ENCODE peak calls at places on chromosomes 12 and 14, in ten cellular contexts. P is GM23338, J is fibroblast of lung, T is endodermal cell, S is left lung, F is HCT116, E is A549, A is suprapubic skin, N is IMR-90, L is sigmoid colon. O is an unnamed sample. For H3K4me1, the result is how much of the 10 kb centered on the place peaks cover.

GRCh38 chr14:100282766-100283419 is 23.4 kb downstream of the SLC25A29 start:
- DNase-seq in P (no peak), J (no peak), T (peak), S (no peak), F (no peak), E (no peak), A (no peak), N (no peak), L (no peak), O (no peak)

GRCh38 chr12:26631846-26632245 is 201.1 kb downstream of the ITPR2 start:
- DNase-seq in P (no peak), J (peak), T (no peak), S (no peak), F (no peak), E (no peak), A (no peak), N (peak), L (no peak), O (no peak)

GRCh38 chr12:47781479-47782371 is 8.7 kb downstream of the SLC48A1 start:
- DNase-seq in P (no peak), J (no peak), T (no peak), S (no peak), F (no peak), E (no peak), A (no peak), N (no peak), L (no peak), O (no peak)

GRCh38 chr12:22978962-22979361 is 354.0 kb downstream of the ETNK1 start:
- DNase-seq in P (no peak), J (peak), T (no peak), S (no peak), F (no peak), E (no peak), A (no peak), N (peak), L (no peak), O (peak)

GRCh38 chr12:78146365-78146772 is 315.7 kb downstream of the NAV3 start:
- DNase-seq in P (peak), J (peak), T (no peak), S (no peak), F (peak), E (no peak), A (no peak), N (peak), L (no peak), O (no peak)

GRCh38 chr12:6526201-6526600 is 8.1 kb upstream of the GAPDH start:
- DNase-seq in P (no peak), J (no peak), T (no peak), S (no peak), F (no peak), E (no peak), A (no peak), N (no peak), L (no peak), O (no peak)

GRCh38 chr14:106166232-106166631 is 639.8 kb downstream of the TMEM121 start:
- DNase-seq in P (no peak), J (no peak), T (no peak), S (no peak), F (no peak), E (no peak), A (no peak), N (no peak), L (no peak), O (no peak)

GRCh38 chr12:72053604-72054003 is 115.0 kb downstream of the TPH2 start:
- DNase-seq in P (no peak), J (peak), T (no peak), S (no peak), F (no peak), E (no peak), A (no peak), N (no peak), L (no peak), O (no peak)

GRCh38 chr12:118148287-118148686 is 12.4 kb downstream of the PEBP1 start:
- DNase-seq in P (no peak), J (no peak), T (no peak), S (no peak), F (no peak), E (no peak), A (no peak), N (no peak), L (no peak), O (no peak)

GRCh38 chr12:124053855-124054254 is 80.8 kb downstream of the ZNF664 start:
- DNase-seq in P (peak), J (peak), T (peak), S (peak), F (peak), E (peak), A (no peak), N (peak), L (peak), O (no peak)

GRCh38 chr14:54483848-54484247 is 4.9 kb downstream of the GMFB start:
- DNase-seq in P (no peak), J (no peak), T (no peak), S (no peak), F (no peak), E (no peak), A (no peak), N (no peak), L (no peak), O (no peak)
- H3K4me3 ChIP-seq in P (no peak), J (no peak), T (no peak), S (no peak), F (no peak), E (no peak), A (no peak), N (no peak), L (no peak), O (no peak)

GRCh38 chr14:69427596-69427995 is 29.1 kb downstream of the SLC39A9 start:
- DNase-seq in P (no peak), J (no peak), T (no peak), S (no peak), F (no peak), E (no peak), A (no peak), N (no peak), L (no peak), O (no peak)

GRCh38 chr14:69424139-69424923 is 25.8 kb downstream of the SLC39A9 start:
- DNase-seq in P (no peak), J (peak), T (no peak), S (no peak), F (no peak), E (no peak), A (no peak), N (peak), L (no peak), O (no peak)

GRCh38 chr14:69428289-69428998 is 30.0 kb downstream of the SLC39A9 start:
- DNase-seq in P (no peak), J (no peak), T (no peak), S (no peak), F (no peak), E (no peak), A (no peak), N (no peak), L (no peak), O (no peak)

DNA sequence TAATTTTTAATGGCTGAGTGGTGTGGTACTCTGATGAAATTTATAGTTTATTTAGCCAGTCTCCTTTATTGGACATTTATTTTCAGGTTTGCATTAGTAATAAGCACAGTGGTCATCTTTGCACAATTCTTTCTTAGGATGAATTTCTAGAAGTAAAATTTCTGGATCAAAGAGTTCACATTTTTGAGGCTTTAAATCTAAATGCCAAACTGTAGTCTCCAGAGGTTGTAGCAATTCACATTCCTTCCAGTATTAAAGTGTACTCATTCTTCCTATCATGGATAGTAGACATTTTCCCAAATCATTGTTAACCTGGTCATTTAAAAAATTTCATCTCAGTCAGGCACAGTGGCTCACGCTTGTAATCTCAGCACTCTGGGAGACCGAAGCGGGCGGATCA is 24.8 kb downstream of the SLC39A9 start:
- DNase-seq in P (no peak), J (peak), T (no peak), S (no peak), F (no peak), E (no peak), A (no peak), N (peak), L (no peak), O (no peak)
- TF ChIP-seq CTCF in P (no peak), J (no peak), T (no peak), S (no peak), F (no peak), E (no peak), A (no peak), N (peak), L (no peak), O (no peak)

GRCh38 chr12:46771268-46771837 is 54.4 kb downstream of the SLC38A4 start:
- DNase-seq in P (peak), J (peak), T (peak), S (no peak), F (no peak), E (no peak), A (no peak), N (peak), L (no peak), O (no peak)
- H3K4me1 ChIP-seq in P (under half), J (under half), T (under half), S (under half), F (under half), E (under half), A (under half), N (under half), L (under half), O (under half)

GRCh38 chr14:63904724-63905123 is 51.9 kb downstream of the SYNE2 start:
- DNase-seq in P (no peak), J (no peak), T (no peak), S (no peak), F (no peak), E (no peak), A (no peak), N (no peak), L (no peak), O (no peak)

GRCh38 chr14:63905370-63905769 is 52.6 kb downstream of the SYNE2 start:
- DNase-seq in P (no peak), J (no peak), T (no peak), S (no peak), F (no peak), E (no peak), A (no peak), N (no peak), L (no peak), O (no peak)

GRCh38 chr14:63908667-63909264 is 56.0 kb downstream of the SYNE2 start:
- DNase-seq in P (no peak), J (no peak), T (no peak), S (no peak), F (no peak), E (no peak), A (no peak), N (no peak), L (no peak), O (no peak)

GRCh38 chr14:63910593-63911363 is 58.0 kb downstream of the SYNE2 start:
- DNase-seq in P (no peak), J (no peak), T (no peak), S (no peak), F (no peak), E (no peak), A (no peak), N (peak), L (no peak), O (no peak)

DNA sequence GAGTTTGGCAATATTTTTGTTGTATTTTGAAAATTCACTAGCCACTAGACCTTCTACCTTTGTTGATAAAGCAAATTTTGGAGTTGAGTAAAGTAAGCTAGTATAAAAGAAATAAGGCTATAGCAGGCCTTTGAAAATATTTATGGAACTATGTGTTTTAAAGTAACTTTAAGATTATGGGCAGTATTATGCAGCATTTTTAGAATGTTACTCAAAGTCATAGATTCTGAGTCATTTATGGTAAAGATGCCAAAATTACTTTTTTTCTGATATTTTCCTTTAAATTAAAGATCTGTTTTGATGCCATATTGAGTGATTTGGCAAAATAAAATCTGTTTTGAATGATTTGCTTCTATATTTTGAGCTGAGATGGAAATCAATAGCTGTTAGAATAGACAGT is 57.2 kb downstream of the SYNE2 start:
- DNase-seq in P (no peak), J (no peak), T (no peak), S (no peak), F (no peak), E (no peak), A (no peak), N (peak), L (no peak), O (no peak)
- H3K4me3 ChIP-seq in P (no peak), J (no peak), T (no peak), S (no peak), F (no peak), E (no peak), A (no peak), N (no peak), L (no peak), O (no peak)

O was measured in RWPE2.